ENCODE peak calls at places on chromosome 12, in ten cellular contexts. G is left ventricle myocardium superior, O is H9, L is A549, Q is left ventricle myocardium inferior, I is C1 segment of cervical spinal cord, Z is stomach, F is astrocyte of the hippocampus, P is occipital lobe, U is left cardiac atrium. D is an unnamed sample.

GRCh38 chr12:89664441-89664840 is 44.2 kb downstream of the ATP2B1 start:
- DNase-seq in G (no peak), O (no peak), L (no peak), Q (no peak), I (no peak), Z (no peak), F (no peak), P (no peak), U (no peak), D (no peak)

GRCh38 chr12:127509066-127509778 is 757.7 kb upstream of the TMEM132C start:
- DNase-seq in G (no peak), O (no peak), L (no peak), Q (no peak), I (no peak), Z (no peak), F (peak), P (no peak), U (no peak), D (no peak)

GRCh38 chr12:113299619-113300237 is 35.2 kb downstream of the SLC8B1 start:
- DNase-seq in G (peak), O (peak), L (peak), Q (peak), I (no peak), Z (peak), F (peak), P (no peak), U (peak), D (peak)

GRCh38 chr12:8948711-8949524 is 527 bp downstream of the M6PR start:
- DNase-seq in G (no peak), O (peak), L (peak), Q (no peak), I (no peak), Z (no peak), F (peak), P (no peak), U (no peak), D (no peak)

GRCh38 chr12:21155517-21156351 is 24.7 kb downstream of the SLCO1B1 start:
- DNase-seq in G (no peak), O (no peak), L (no peak), Q (no peak), I (no peak), Z (no peak), F (no peak), P (no peak), U (no peak), D (no peak)

GRCh38 chr12:9900930-9901329 is 19.6 kb downstream of the KLRF2 start:
- DNase-seq in G (no peak), O (no peak), L (no peak), Q (no peak), I (no peak), Z (no peak), F (no peak), P (no peak), U (no peak), D (no peak)

GRCh38 chr12:114751712-114752111 is 67.7 kb upstream of the TBX3 start:
- DNase-seq in G (no peak), O (no peak), L (no peak), Q (no peak), I (no peak), Z (no peak), F (no peak), P (no peak), U (no peak), D (no peak)

GRCh38 chr12:38886064-38886463 is 19.3 kb downstream of the CPNE8 start:
- DNase-seq in G (peak), O (no peak), L (no peak), Q (peak), I (no peak), Z (peak), F (peak), P (no peak), U (peak), D (no peak)

GRCh38 chr12:54933381-54933780 is 51.2 kb downstream of the TESPA1 start:
- DNase-seq in G (no peak), O (no peak), L (no peak), Q (no peak), I (no peak), Z (no peak), F (peak), P (no peak), U (no peak), D (no peak)

GRCh38 chr12:32053881-32054624 is 52.6 kb upstream of the BICD1 start:
- DNase-seq in G (no peak), O (no peak), L (no peak), Q (no peak), I (no peak), Z (no peak), F (no peak), P (no peak), U (no peak), D (no peak)

GRCh38 chr12:79689477-79690155 is 1.1 kb downstream of the PAWR start:
- DNase-seq in G (peak), O (peak), L (peak), Q (peak), I (peak), Z (peak), F (peak), P (no peak), U (peak), D (no peak)

GRCh38 chr12:107488666-107489065 is 196.9 kb upstream of the PWP1 start:
- DNase-seq in G (no peak), O (no peak), L (no peak), Q (no peak), I (no peak), Z (no peak), F (no peak), P (no peak), U (no peak), D (no peak)

GRCh38 chr12:47763481-47764344 is 5.0 kb upstream of the RAPGEF3 start:
- DNase-seq in G (no peak), O (no peak), L (no peak), Q (no peak), I (no peak), Z (no peak), F (peak), P (no peak), U (no peak), D (no peak)

GRCh38 chr12:130621696-130622298 is 94.3 kb downstream of the RIMBP2 start:
- DNase-seq in G (no peak), O (no peak), L (no peak), Q (no peak), I (no peak), Z (no peak), F (no peak), P (no peak), U (no peak), D (no peak)

GRCh38 chr12:56042430-56043203 is 899 bp downstream of the RPS26 start:
- DNase-seq in G (no peak), O (no peak), L (no peak), Q (no peak), I (no peak), Z (no peak), F (no peak), P (no peak), U (no peak), D (no peak)

GRCh38 chr12:15931590-15932053 is 20.5 kb downstream of the DERA start:
- DNase-seq in G (no peak), O (no peak), L (no peak), Q (no peak), I (no peak), Z (no peak), F (no peak), P (no peak), U (no peak), D (no peak)

GRCh38 chr12:96803969-96804368 is 103.1 kb upstream of the NEDD1 start:
- DNase-seq in G (no peak), O (no peak), L (no peak), Q (no peak), I (no peak), Z (no peak), F (no peak), P (no peak), U (no peak), D (no peak)

GRCh38 chr12:47155457-47156166 is 75.9 kb upstream of the AMIGO2 start:
- DNase-seq in G (no peak), O (no peak), L (no peak), Q (no peak), I (no peak), Z (no peak), F (peak), P (no peak), U (no peak), D (no peak)

GRCh38 chr12:65858831-65859230 is 34.5 kb downstream of the HMGA2 start:
- DNase-seq in G (no peak), O (no peak), L (no peak), Q (no peak), I (no peak), Z (no peak), F (no peak), P (no peak), U (no peak), D (no peak)

D was measured in gastrocnemius medialis.